ENCODE peak calls at places on chromosomes 2 and 18, in five cellular contexts. Z, K, S, Q and E are unnamed samples.

GRCh38 chr2:27798948-27799645 is 27.6 kb downstream of the MRPL33 start:
- DNase-seq in Z (peak), K (peak), S (peak), Q (no peak), E (peak)

GRCh38 chr2:241541564-241542277 is 16.8 kb upstream of the BOK start:
- DNase-seq in Z (no peak), K (no peak), S (peak), Q (no peak), E (no peak)

GRCh38 chr2:185006481-185006880 is 408.2 kb downstream of the ZNF804A start:
- DNase-seq in Z (no peak), K (no peak), S (no peak), Q (no peak), E (no peak)

GRCh38 chr2:69104281-69104680 is 91.3 kb downstream of the ANTXR1 start:
- DNase-seq in Z (no peak), K (no peak), S (no peak), Q (no peak), E (no peak)

GRCh38 chr18:48781041-48781989 is 169.4 kb downstream of the SMAD7 start:
- DNase-seq in Z (peak), K (no peak), S (peak), Q (peak), E (no peak)

GRCh38 chr2:185625604-185626003 is 113.0 kb upstream of the FSIP2 start:
- DNase-seq in Z (no peak), K (no peak), S (no peak), Q (no peak), E (no peak)

GRCh38 chr2:28644760-28645159 is 106.9 kb upstream of the PPP1CB start:
- DNase-seq in Z (no peak), K (no peak), S (no peak), Q (no peak), E (no peak)

GRCh38 chr2:54771166-54771565 is 47.7 kb downstream of the EML6 start:
- DNase-seq in Z (peak), K (peak), S (no peak), Q (no peak), E (peak)

GRCh38 chr2:146143971-146144370 is 1624.1 kb upstream of the ZEB2 start:
- DNase-seq in Z (peak), K (no peak), S (no peak), Q (no peak), E (no peak)

GRCh38 chr2:76491503-76491902 is 780.8 kb upstream of the GCFC2 start:
- DNase-seq in Z (no peak), K (peak), S (no peak), Q (no peak), E (no peak)

GRCh38 chr2:208253518-208254117 is 1.3 kb downstream of the IDH1 start:
- DNase-seq in Z (no peak), K (no peak), S (no peak), Q (no peak), E (no peak)

GRCh38 chr2:206800501-206801416 is 35.4 kb downstream of the FASTKD2 start:
- DNase-seq in Z (peak), K (peak), S (peak), Q (peak), E (peak)

GRCh38 chr2:230905448-230906430 is 19.3 kb downstream of the GPR55 start:
- DNase-seq in Z (peak), K (peak), S (peak), Q (no peak), E (no peak)

GRCh38 chr2:84970956-84971798 is at the start of gene KCMF1:
- DNase-seq in Z (peak), K (peak), S (peak), Q (peak), E (no peak)

GRCh38 chr2:142038826-142039225 is 92.0 kb downstream of the LRP1B start:
- DNase-seq in Z (no peak), K (no peak), S (no peak), Q (no peak), E (no peak)

GRCh38 chr2:239544141-239544800 is 143.5 kb upstream of the HDAC4 start:
- DNase-seq in Z (peak), K (no peak), S (no peak), Q (no peak), E (peak)

GRCh38 chr2:234912437-234912836 is 39.4 kb upstream of the SH3BP4 start:
- DNase-seq in Z (no peak), K (no peak), S (no peak), Q (no peak), E (no peak)

GRCh38 chr2:63788070-63788469 is 53.6 kb upstream of the UGP2 start:
- DNase-seq in Z (peak), K (peak), S (no peak), Q (no peak), E (peak)

GRCh38 chr2:169173876-169174275 is 104.5 kb downstream of the DHRS9 start:
- DNase-seq in Z (no peak), K (no peak), S (no peak), Q (no peak), E (no peak)

GRCh38 chr2:156649596-156649995 is 213.4 kb downstream of the GPD2 start:
- DNase-seq in Z (no peak), K (no peak), S (no peak), Q (no peak), E (no peak)

GRCh38 chr2:195515551-195515950 is 141.5 kb upstream of the SLC39A10 start:
- DNase-seq in Z (no peak), K (no peak), S (no peak), Q (no peak), E (no peak)

GRCh38 chr2:10762651-10763460 is 41.4 kb downstream of the ATP6V1C2 start:
- DNase-seq in Z (no peak), K (peak), S (no peak), Q (no peak), E (no peak)

GRCh38 chr2:231680992-231681852 is 27.1 kb upstream of the PTMA start:
- DNase-seq in Z (peak), K (no peak), S (peak), Q (peak), E (peak)

GRCh38 chr2:190910341-190911136 is 29.9 kb downstream of the GLS start:
- DNase-seq in Z (no peak), K (peak), S (no peak), Q (no peak), E (no peak)